ENCODE peak calls at places on chromosomes 3 and 15, in five cellular contexts. F is aorta, S is body of pancreas, Q is neuronal stem cell, E is heart right ventricle. Y is an unnamed sample.

GRCh38 chr3:129413687-129414506 is 14.5 kb downstream of the EFCAB12 start:
- DNase-seq in F (no peak), Q (no peak), S (peak; percentile 49), E (no peak), Y (no peak)

GRCh38 chr15:91224750-91225380 is 124.8 kb downstream of the SV2B start:
- DNase-seq in S (peak; percentile 47), F (no peak), Q (peak; percentile 67), E (peak; percentile 21), Y (no peak)

GRCh38 chr3:129036234-129037092 is 24.1 kb upstream of the GP9 start:
- DNase-seq in S (no peak), F (peak; percentile 59), Q (no peak), E (no peak), Y (no peak)

GRCh38 chr15:75531041-75531450 is 48.1 kb downstream of the PTPN9 start:
- DNase-seq in E (peak; percentile 69), S (peak; percentile 22), Q (no peak), F (no peak), Y (no peak)

GRCh38 chr3:55180936-55181535 is 253.2 kb upstream of the LRTM1 start:
- DNase-seq in Q (no peak), E (peak; percentile 36), F (no peak), S (peak; percentile 31), Y (no peak)

GRCh38 chr15:66846031-66846430 is 144.0 kb downstream of the SMAD6 start:
- DNase-seq in F (peak; percentile 24), S (no peak), E (no peak), Q (no peak), Y (no peak)

GRCh38 chr15:71784719-71785118 is 25.6 kb upstream of the NR2E3 start:
- DNase-seq in Q (no peak), F (no peak), S (no peak), E (no peak), Y (no peak)

GRCh38 chr15:40155270-40155910 is 5.5 kb upstream of the BUB1B start:
- DNase-seq in Q (no peak), S (peak; percentile 90), F (no peak), E (no peak), Y (no peak)

GRCh38 chr3:97658670-97659285 is 105.8 kb upstream of the ARL6 start:
- DNase-seq in F (no peak), S (no peak), Q (peak; percentile 14), E (no peak), Y (no peak)

GRCh38 chr3:150165396-150166094 is 194.8 kb upstream of the PFN2 start:
- DNase-seq in Q (no peak), F (no peak), E (no peak), S (no peak), Y (no peak)

GRCh38 chr3:73547427-73548036 is 77.2 kb downstream of the PDZRN3 start:
- DNase-seq in F (no peak), Q (no peak), S (peak; percentile 20), E (no peak), Y (no peak)
- H3K27ac ChIP-seq in F (peak overlapping the region; percentile 88), Q (no peak overlapping the region), S (no peak overlapping the region), E (no peak overlapping the region), Y (no peak overlapping the region)

GRCh38 chr3:19543212-19543841 is 390.7 kb downstream of the EFHB start:
- DNase-seq in S (peak; percentile 8), F (no peak), Q (peak; percentile 9), E (no peak), Y (no peak)
- H3K36me3 ChIP-seq in S (no peaks in the 10 kb centered on the region), F (no peaks in the 10 kb centered on the region), Q (no peaks in the 10 kb centered on the region), E (no peaks in the 10 kb centered on the region), Y (no peaks in the 10 kb centered on the region)

GRCh38 chr3:40631341-40631995 is 106.7 kb downstream of the ZNF621 start:
- DNase-seq in Q (no peak), S (no peak), E (no peak), F (no peak), Y (no peak)

GRCh38 chr3:40623567-40623966 is 98.8 kb downstream of the ZNF621 start:
- DNase-seq in Q (no peak), E (no peak), F (no peak), S (peak; percentile 5), Y (no peak)

GRCh38 chr3:40624189-40624754 is 99.5 kb downstream of the ZNF621 start:
- DNase-seq in F (no peak), E (no peak), S (no peak), Q (no peak), Y (no peak)

GRCh38 chr3:40628984-40629383 is 104.2 kb downstream of the ZNF621 start:
- DNase-seq in S (no peak), F (no peak), Q (no peak), E (no peak), Y (no peak)

DNA sequence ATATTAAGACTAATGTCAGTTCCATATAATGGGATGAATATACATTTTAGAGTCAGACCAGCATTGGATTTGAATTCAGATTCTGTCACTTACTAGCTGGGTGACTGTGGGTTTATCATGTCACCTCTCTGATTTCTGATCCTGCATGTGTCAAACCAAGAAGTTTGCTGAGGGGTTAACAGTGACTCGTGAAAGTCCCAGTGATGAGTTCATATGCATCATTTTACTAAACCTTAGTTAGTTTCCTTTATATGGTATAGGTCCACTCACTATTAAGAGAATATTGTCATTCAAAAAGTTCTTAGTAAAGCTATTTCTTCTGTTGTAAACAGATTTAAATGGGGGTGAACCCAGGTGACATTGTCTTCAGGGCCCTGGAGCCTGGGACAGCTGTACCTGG is 102.3 kb downstream of the ZNF621 start:
- DNase-seq in Q (no peak), S (no peak), F (no peak), E (no peak), Y (no peak)
- H3K9me3 ChIP-seq in Q (no peaks in the 10 kb centered on the region), S (no peaks in the 10 kb centered on the region), F (peaks cover 17% of the 10 kb centered on the region), E (peaks cover 34% of the 10 kb centered on the region), Y (no peaks in the 10 kb centered on the region)

GRCh38 chr15:56933420-56934210 is 15.2 kb downstream of the TCF12 start:
- DNase-seq in F (no peak), S (no peak), E (no peak), Q (no peak), Y (no peak)
- H3K27ac ChIP-seq in F (no peak overlapping the region), S (no peak overlapping the region), E (no peak overlapping the region), Q (no peak overlapping the region), Y (no peak overlapping the region)

DNA sequence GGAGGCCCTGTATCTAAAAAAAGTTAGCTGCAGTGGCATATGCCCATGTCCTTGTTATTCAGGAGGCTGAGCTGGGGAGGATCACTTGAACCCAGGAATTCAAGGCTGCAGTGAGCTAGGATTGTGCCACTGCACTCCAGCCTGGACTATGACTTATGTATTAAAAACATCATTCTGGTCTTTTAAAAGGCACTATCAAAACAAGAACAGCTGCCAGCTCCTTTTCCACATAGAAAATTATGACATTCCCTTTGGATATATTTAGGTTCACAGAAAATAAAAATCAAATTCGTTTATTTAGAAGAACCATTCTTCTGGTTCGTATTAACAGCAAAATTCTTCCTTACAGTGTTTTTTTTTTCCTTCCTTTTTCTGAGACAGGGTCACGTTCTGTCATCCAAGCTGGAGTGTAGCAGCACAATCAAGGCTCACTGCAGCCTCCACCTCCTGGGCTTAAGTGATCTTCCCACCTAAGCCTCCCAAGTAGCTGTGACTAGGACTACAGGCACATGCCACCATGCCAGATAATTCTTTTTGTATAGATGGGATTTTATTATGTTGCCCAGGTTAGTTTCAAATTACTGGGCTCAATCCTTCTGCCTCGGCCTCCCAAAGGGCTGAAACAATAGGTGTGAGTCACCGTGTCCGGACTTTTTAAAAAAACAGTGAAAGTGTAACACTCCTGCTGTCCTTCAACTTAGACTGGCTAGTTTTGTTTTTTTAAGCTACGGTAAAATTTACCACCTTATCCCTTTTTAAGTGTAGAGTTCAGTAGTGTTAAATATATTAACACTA is 13.9 kb downstream of the ICE2 start:
- DNase-seq in S (no peak), Q (no peak), F (no peak), E (no peak), Y (no peak)
- H3K36me3 ChIP-seq in S (peaks cover 8% of the 10 kb centered on the region), Q (peaks cover 100% of the 10 kb centered on the region), F (no peaks in the 10 kb centered on the region), E (peaks cover 93% of the 10 kb centered on the region), Y (peaks cover 4% of the 10 kb centered on the region)

GRCh38 chr3:1207904-1208303 is 115.1 kb downstream of the CNTN6 start:
- DNase-seq in Q (no peak), E (no peak), F (no peak), S (no peak), Y (no peak)
- H3K9me3 ChIP-seq in Q (no peaks in the 10 kb centered on the region), E (no peaks in the 10 kb centered on the region), F (no peaks in the 10 kb centered on the region), S (no peaks in the 10 kb centered on the region), Y (peaks cover 2% of the 10 kb centered on the region)